ENCODE peak calls at places on chromosomes 7 and 10, in seven cellular contexts. P, C, J, R, B, T and Y are unnamed samples.

GRCh38 chr7:99369767-99370353 is 4.7 kb upstream of the ARPC1B start:
- DNase-seq in C (no peak), R (no peak), J (no peak), P (peak), B (no peak), T (no peak), Y (no peak)

GRCh38 chr7:151795168-151795754 is 81.7 kb downstream of the PRKAG2 start:
- DNase-seq in R (no peak), P (no peak), J (no peak), B (no peak), T (no peak), C (no peak), Y (peak)

GRCh38 chr7:120836556-120837125 is 21.3 kb downstream of the TSPAN12 start:
- DNase-seq in B (no peak), R (no peak), T (no peak), J (no peak), C (no peak), P (no peak), Y (no peak)

GRCh38 chr7:28823582-28823981 is 134.5 kb downstream of the TRIL start:
- DNase-seq in T (no peak), P (no peak), C (peak), J (no peak), R (no peak), B (no peak), Y (no peak)

GRCh38 chr10:5971315-5971832 is 6.0 kb downstream of the IL15RA start:
- DNase-seq in P (no peak), J (no peak), T (peak), R (no peak), C (no peak), B (no peak), Y (no peak)

GRCh38 chr7:81986745-81987470 is 217.1 kb upstream of the HGF start:
- DNase-seq in C (no peak), T (no peak), R (no peak), P (no peak), B (no peak), J (no peak), Y (no peak)

GRCh38 chr10:84360634-84361365 is 32.4 kb downstream of the CCSER2 start:
- DNase-seq in P (peak), C (no peak), J (no peak), T (peak), B (no peak), R (peak), Y (peak)

GRCh38 chr7:1028044-1028770 is 16.1 kb upstream of the GPR146 start:
- DNase-seq in J (peak), T (peak), C (peak), P (peak), R (peak), B (peak), Y (peak)

GRCh38 chr7:124101173-124101768 is 68.4 kb upstream of the TMEM229A start:
- DNase-seq in R (peak), P (peak), B (no peak), J (no peak), T (peak), C (peak), Y (peak)

GRCh38 chr7:15305002-15305600 is 256.7 kb downstream of the AGMO start:
- DNase-seq in C (peak), B (no peak), T (peak), J (peak), P (peak), R (peak), Y (no peak)

GRCh38 chr7:99042957-99043356 is 101.0 kb downstream of the SMURF1 start:
- DNase-seq in P (peak), B (no peak), C (no peak), T (peak), R (no peak), J (no peak), Y (no peak)

GRCh38 chr7:39507866-39508551 is 58.2 kb upstream of the YAE1 start:
- DNase-seq in T (no peak), C (no peak), P (no peak), J (no peak), B (no peak), R (no peak), Y (no peak)

GRCh38 chr10:26326874-26327273 is 110.3 kb downstream of the GAD2 start:
- DNase-seq in J (no peak), C (no peak), B (no peak), P (no peak), T (no peak), R (no peak), Y (no peak)
- H2BK5ac ChIP-seq in J (no peak), C (no peak), B (no peak), P (no peak), T (no peak), R (no peak), Y (no peak)

DNA sequence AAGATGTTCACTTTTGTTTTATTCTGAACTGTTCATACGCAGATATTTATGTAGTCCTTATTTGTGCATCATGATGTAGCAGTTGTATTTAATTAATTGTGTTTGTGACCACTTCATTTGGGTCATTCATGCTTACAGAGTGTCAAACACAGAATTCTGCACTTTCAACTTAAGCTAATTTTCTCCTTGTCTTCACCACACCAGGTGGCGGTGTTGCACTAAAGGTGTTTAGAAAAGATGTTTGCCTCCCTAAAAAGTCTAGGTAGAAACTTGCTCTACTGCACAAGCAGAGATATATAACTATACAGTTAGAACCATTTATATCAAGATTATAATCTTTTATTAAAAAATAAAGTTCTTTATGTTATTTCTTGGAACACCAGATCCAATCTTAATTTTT is 1.3 kb upstream of the TAS2R38 start:
- DNase-seq in J (no peak), B (no peak), T (no peak), C (no peak), P (no peak), R (peak), Y (peak)
- H2BK5ac ChIP-seq in J (no peak), B (no peak), T (no peak), C (no peak), P (no peak), R (no peak), Y (no peak)

DNA sequence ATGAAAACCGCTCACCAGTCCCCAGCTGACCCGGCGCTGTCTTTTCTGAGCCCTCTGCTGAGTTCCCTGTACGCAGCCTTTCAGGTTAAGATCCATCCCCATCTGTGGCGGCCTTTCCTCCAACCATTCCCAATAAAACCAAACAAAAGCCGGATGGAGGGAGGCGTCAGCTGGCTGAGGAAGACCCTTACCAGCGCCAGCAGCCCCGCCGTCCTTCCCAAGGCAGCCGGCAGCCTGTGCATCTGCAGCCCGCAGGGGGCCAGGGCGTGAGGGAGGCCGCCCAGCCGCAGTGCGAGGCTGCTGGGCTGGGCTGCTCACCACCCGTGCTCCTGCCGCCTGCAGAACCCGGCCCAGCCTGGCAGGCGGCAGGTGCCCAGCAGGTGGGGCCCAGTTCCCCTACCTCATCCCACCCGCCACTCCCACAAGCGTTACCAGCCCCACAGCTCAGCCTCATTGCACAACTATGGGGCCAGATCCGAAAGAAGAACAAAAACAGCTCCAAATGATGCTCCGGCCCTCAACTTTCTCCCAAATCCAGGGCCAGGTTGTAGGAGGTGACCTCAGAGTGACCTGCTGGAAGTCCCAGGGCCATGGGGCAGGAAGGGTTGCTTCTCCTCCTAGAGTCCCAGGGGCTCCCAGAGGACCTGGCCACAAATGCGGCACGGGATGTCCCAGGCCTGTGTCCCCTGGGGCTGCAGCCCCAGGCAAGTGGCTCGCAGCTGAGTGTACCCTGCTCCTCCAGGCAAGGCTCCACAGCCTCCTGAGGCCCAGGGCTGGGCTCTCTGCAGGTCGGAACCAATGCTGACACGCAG is 23.8 kb downstream of the PAPOLB start:
- DNase-seq in C (no peak), R (peak), P (no peak), J (no peak), B (no peak), T (no peak), Y (peak)
- H2BK5ac ChIP-seq in C (peak), R (no peak), P (no peak), J (no peak), B (no peak), T (no peak), Y (no peak)

DNA sequence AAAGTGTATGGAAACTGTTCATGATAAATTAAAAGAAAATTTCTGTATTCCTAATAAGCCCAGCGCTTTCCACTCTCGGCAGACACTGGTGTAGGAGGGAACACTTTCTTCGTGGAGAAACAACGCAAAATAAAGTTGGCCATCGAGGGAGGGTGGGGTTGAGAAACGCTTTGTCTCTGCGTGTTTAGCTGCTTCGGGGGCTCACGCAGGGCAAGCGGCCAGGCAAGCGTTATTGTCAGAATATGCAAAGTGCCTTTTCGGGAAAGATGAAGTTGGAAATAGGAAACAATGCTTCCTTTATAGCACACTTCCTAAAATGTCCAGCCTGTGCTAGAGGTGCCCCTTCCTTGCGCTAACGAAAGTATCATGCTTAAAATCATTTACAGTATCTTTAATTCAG is 1.9 kb upstream of the EBF3 start:
- DNase-seq in P (no peak), J (no peak), T (no peak), R (no peak), C (no peak), B (no peak), Y (no peak)
- H2BK5ac ChIP-seq in P (no peak), J (no peak), T (no peak), R (no peak), C (no peak), B (no peak), Y (no peak)